ENCODE peak calls at places on chromosomes 1 and 21, in ten cellular contexts. G, O, A, V, K, M, H, F, R and I are unnamed samples.

GRCh38 chr1:218851601-218852000 is 322.1 kb upstream of the LYPLAL1 start:
- DNase-seq in G (no peak), O (no peak), H (peak; percentile 63), V (no peak), M (no peak), A (no peak), K (no peak), R (no peak), F (no peak), I (peak; percentile 22)

GRCh38 chr1:93702102-93702827 is 20.6 kb upstream of the BCAR3 start:
- DNase-seq in A (no peak), K (no peak), R (no peak), F (no peak), O (no peak), M (no peak), V (no peak), H (no peak), G (no peak), I (peak; percentile 43)

GRCh38 chr1:162905174-162905573 is 44.2 kb upstream of the CCDC190 start:
- DNase-seq in V (no peak), A (no peak), O (no peak), R (no peak), F (no peak), K (no peak), G (no peak), H (no peak), M (no peak), I (no peak)

GRCh38 chr1:81949421-81949820 is 148.7 kb downstream of the ADGRL2 start:
- DNase-seq in G (no peak), O (no peak), R (no peak), A (no peak), H (no peak), F (no peak), K (no peak), M (no peak), V (no peak), I (no peak)

GRCh38 chr1:15411593-15412487 is 2.2 kb downstream of the EFHD2 start:
- DNase-seq in O (no peak), H (no peak), G (peak; percentile 82), M (no peak), V (peak; percentile 53), R (peak; percentile 24), K (peak; percentile 77), F (no peak), A (no peak), I (no peak)

GRCh38 chr1:1899266-1899966 is 8.5 kb upstream of the GNB1 start:
- DNase-seq in V (peak; percentile 30), F (no peak), R (no peak), M (no peak), A (no peak), G (no peak), H (no peak), K (peak; percentile 86), O (no peak), I (no peak)

GRCh38 chr1:161133220-161133740 is 813 bp upstream of the DEDD start:
- DNase-seq in V (no peak), F (no peak), K (peak; percentile 54), A (no peak), O (no peak), M (no peak), G (no peak), R (no peak), H (no peak), I (peak; percentile 24)

GRCh38 chr1:108505766-108506075 is 54.2 kb upstream of the EEIG2 start:
- DNase-seq in K (no peak), G (no peak), H (no peak), V (no peak), M (no peak), R (no peak), O (no peak), A (no peak), F (no peak), I (no peak)

GRCh38 chr21:31142600-31142999 is 104.3 kb upstream of the KRTAP19-8 start:
- DNase-seq in G (no peak), R (no peak), O (no peak), A (no peak), H (no peak), V (no peak), F (no peak), M (no peak), K (peak; percentile 72), I (no peak)

GRCh38 chr1:179954494-179955317 is at the start of gene CEP350:
- DNase-seq in K (peak; percentile 99), M (peak; percentile 96), G (peak; percentile 99), R (peak; percentile 99), A (peak; percentile 94), O (peak; percentile 97), V (peak; percentile 99), H (peak; percentile 99), F (peak; percentile 100), I (peak; percentile 99)

GRCh38 chr1:223512016-223512415 is 118.8 kb downstream of the CCDC185 start:
- DNase-seq in V (no peak), H (no peak), G (no peak), K (no peak), O (no peak), F (no peak), A (no peak), M (no peak), R (no peak), I (no peak)

GRCh38 chr1:200967693-200968468 is 55.6 kb downstream of the KIF21B start:
- DNase-seq in R (no peak), H (no peak), M (no peak), F (no peak), V (no peak), K (no peak), A (no peak), O (no peak), G (no peak), I (no peak)

GRCh38 chr1:201172336-201172735 is 18.1 kb upstream of the TMEM9 start:
- DNase-seq in K (no peak), F (no peak), R (no peak), O (no peak), H (no peak), G (no peak), M (no peak), A (no peak), V (peak; percentile 44), I (no peak)

GRCh38 chr1:1594602-1594981 is 5.3 kb downstream of the FNDC10 start:
- DNase-seq in R (no peak), G (no peak), M (no peak), V (no peak), A (no peak), K (peak; percentile 62), F (no peak), H (no peak), O (no peak), I (no peak)

GRCh38 chr1:38055965-38056364 is 9.4 kb upstream of the POU3F1 start:
- DNase-seq in O (no peak), R (no peak), V (no peak), M (no peak), H (no peak), F (no peak), A (no peak), K (no peak), G (no peak), I (no peak)

GRCh38 chr1:109254621-109255096 is 5.3 kb downstream of the CELSR2 start:
- DNase-seq in R (no peak), O (no peak), M (no peak), V (no peak), H (no peak), K (no peak), F (no peak), A (no peak), G (peak; percentile 34), I (no peak)

GRCh38 chr1:234265861-234266260 is 107.4 kb upstream of the COA6 start:
- DNase-seq in O (no peak), A (no peak), K (no peak), V (no peak), G (no peak), H (no peak), F (no peak), M (no peak), R (no peak), I (no peak)

GRCh38 chr1:89975540-89976125 is 19.3 kb upstream of the ZNF326 start:
- DNase-seq in F (no peak), V (no peak), O (no peak), R (no peak), A (no peak), M (no peak), G (no peak), K (no peak), H (no peak), I (no peak)

GRCh38 chr1:30746212-30747027 is 11.2 kb downstream of the LAPTM5 start:
- DNase-seq in K (no peak), R (no peak), M (no peak), F (peak; percentile 69), H (no peak), A (no peak), V (no peak), G (no peak), O (no peak), I (no peak)
- H3K4me3 ChIP-seq in K (no peak overlapping the region), R (no peak overlapping the region), M (no peak overlapping the region), F (peak overlapping the region; percentile 49), H (no peak overlapping the region), A (no peak overlapping the region), V (no peak overlapping the region), G (no peak overlapping the region), O (no peak overlapping the region), I (no peak overlapping the region)

GRCh38 chr21:44911066-44911383 is 9.7 kb downstream of the ITGB2 start:
- DNase-seq in R (no peak), K (no peak), O (no peak), V (no peak), G (no peak), H (no peak), M (no peak), A (no peak), F (no peak), I (no peak)
- H3K4me3 ChIP-seq in R (no peak overlapping the region), K (no peak overlapping the region), O (no peak overlapping the region), V (no peak overlapping the region), G (no peak overlapping the region), H (no peak overlapping the region), M (no peak overlapping the region), A (no peak overlapping the region), F (no peak overlapping the region), I (no peak overlapping the region)

DNA sequence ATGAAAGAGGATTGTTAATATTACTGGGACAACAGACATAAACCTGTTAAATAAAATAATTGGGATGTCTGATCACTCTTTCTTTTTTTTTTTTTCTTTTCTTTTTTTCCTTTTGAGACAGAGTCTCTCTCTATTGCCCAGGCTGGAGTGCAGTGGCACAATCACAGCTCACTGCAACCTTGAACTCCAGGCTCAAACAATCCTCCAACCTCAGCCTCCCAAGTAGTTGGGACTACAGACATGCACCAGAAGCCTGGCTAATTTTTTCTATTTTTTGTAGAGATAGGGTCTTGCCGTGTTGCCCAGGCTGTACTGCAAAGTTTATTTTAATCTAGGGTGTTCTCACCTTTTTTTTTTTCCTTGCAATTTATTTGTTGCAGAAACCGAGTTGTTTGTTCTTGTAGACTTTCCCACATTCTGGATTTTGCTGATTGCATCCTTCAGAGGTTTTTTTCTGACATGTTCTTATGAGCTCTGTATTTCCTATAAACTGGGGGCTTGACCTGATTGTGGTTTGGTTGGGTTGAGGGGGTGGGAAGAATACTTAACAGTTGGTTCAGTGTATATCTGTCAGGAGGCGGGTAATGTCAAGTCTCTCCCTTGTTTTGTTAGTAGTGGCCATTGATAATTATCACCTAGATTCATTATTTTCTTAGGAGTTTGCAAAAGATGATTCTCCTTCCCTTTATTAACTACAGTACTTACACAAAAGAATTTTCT is 125.2 kb downstream of the MAST2 start:
- DNase-seq in R (no peak), A (no peak), K (peak; percentile 47), O (no peak), F (no peak), V (no peak), M (no peak), G (no peak), H (no peak), I (peak; percentile 19)
- H3K4me3 ChIP-seq in R (no peak overlapping the region), A (no peak overlapping the region), K (no peak overlapping the region), O (no peak overlapping the region), F (no peak overlapping the region), V (no peak overlapping the region), M (no peak overlapping the region), G (no peak overlapping the region), H (no peak overlapping the region), I (no peak overlapping the region)

GRCh38 chr1:20069932-20070331 is at the start of gene PLA2G5:
- DNase-seq in R (peak; percentile 64), M (no peak), G (peak; percentile 76), V (peak; percentile 22), O (peak; percentile 11), H (peak; percentile 41), A (no peak), K (no peak), F (no peak), I (peak; percentile 6)
- H3K4me3 ChIP-seq in R (peak within 1 kb of the TSS; percentile 6), M (peak within 1 kb of the TSS; percentile 46), G (peak within 1 kb of the TSS; percentile 49), V (no peak within 1 kb of the TSS), O (no peak within 1 kb of the TSS), H (no peak within 1 kb of the TSS), A (no peak within 1 kb of the TSS), K (no peak within 1 kb of the TSS), F (no peak within 1 kb of the TSS), I (no peak within 1 kb of the TSS)